ENCODE peak calls at places on chromosomes 6 and 20, in five cellular contexts. V is omental fat pad, X is kidney glomerular epithelial cell, K is NCI-H1436 treated with DMSO at 0.1 percent for 48 hours, F is left ventricle myocardium inferior. J is an unnamed sample.

GRCh38 chr6:15893556-15894253 is 230.9 kb upstream of the DTNBP1 start:
- DNase-seq in K (no peak), V (no peak), X (no peak), F (no peak), J (no peak)

GRCh38 chr20:36847009-36847709 is 28.8 kb upstream of the TLDC2 start:
- DNase-seq in K (no peak), F (peak), X (no peak), V (no peak), J (no peak)

GRCh38 chr20:49989234-49990065 is 6.7 kb downstream of the SNAI1 start:
- DNase-seq in X (peak), V (no peak), F (peak), K (no peak), J (no peak)

GRCh38 chr20:60572991-60573390 is 614.8 kb downstream of the CDH26 start:
- DNase-seq in F (no peak), V (no peak), K (no peak), X (no peak), J (no peak)

GRCh38 chr6:125104425-125104824 is 49.1 kb upstream of the TPD52L1 start:
- DNase-seq in V (no peak), F (no peak), X (no peak), K (no peak), J (no peak)

GRCh38 chr20:44388466-44389023 is 33.0 kb downstream of the HNF4A start:
- DNase-seq in V (no peak), K (no peak), X (peak), F (peak), J (peak)

GRCh38 chr20:33291830-33292355 is 8.9 kb downstream of the BPIFB1 start:
- DNase-seq in F (no peak), K (no peak), V (no peak), X (no peak), J (peak)

GRCh38 chr6:34656378-34657036 is 40.1 kb downstream of the ILRUN start:
- DNase-seq in V (no peak), X (no peak), K (peak), F (no peak), J (peak)

GRCh38 chr6:28488916-28489365 is 26.7 kb downstream of the GPX6 start:
- DNase-seq in V (no peak), X (peak), K (no peak), F (no peak), J (no peak)

GRCh38 chr6:7124631-7125030 is 16.9 kb downstream of the RREB1 start:
- DNase-seq in K (no peak), X (peak), V (no peak), F (no peak), J (no peak)

GRCh38 chr6:4346659-4347333 is 211.4 kb upstream of the ECI2 start:
- DNase-seq in V (no peak), K (no peak), F (peak), X (no peak), J (no peak)

GRCh38 chr6:2205396-2205795 is 40.0 kb downstream of the GMDS start:
- DNase-seq in K (no peak), V (no peak), X (no peak), F (no peak), J (no peak)

GRCh38 chr6:162538643-162539064 is 188.9 kb downstream of the PRKN start:
- DNase-seq in X (no peak), K (no peak), F (peak), V (no peak), J (no peak)

GRCh38 chr20:32830437-32830836 is 10.7 kb downstream of the MAPRE1 start:
- DNase-seq in X (no peak), K (no peak), F (no peak), V (no peak), J (no peak)

GRCh38 chr20:38805958-38806854 is 709 bp downstream of the PPP1R16B start:
- DNase-seq in X (no peak), V (no peak), F (peak), K (no peak), J (peak)

GRCh38 chr6:163248051-163248450 is 166.5 kb upstream of the QKI start:
- DNase-seq in V (no peak), X (no peak), K (no peak), F (no peak), J (no peak)

GRCh38 chr20:10125757-10126156 is 91.0 kb downstream of the ANKEF1 start:
- DNase-seq in F (no peak), V (no peak), K (no peak), X (peak), J (no peak)

GRCh38 chr6:33199687-33200233 is 705 bp downstream of the RXRB start:
- DNase-seq in F (peak), X (no peak), V (no peak), K (no peak), J (peak)

GRCh38 chr6:25542984-25543383 is 109.0 kb upstream of the SCGN start:
- DNase-seq in F (no peak), K (no peak), X (no peak), V (no peak), J (no peak)

GRCh38 chr20:48827880-48828733 is at the start of gene PREX1:
- DNase-seq in X (no peak), K (no peak), F (peak), V (no peak), J (peak)

J was measured in effector CD4-positive, alpha-beta T cell.